ENCODE peak calls at places on chromosomes 5 and 9, in eight cellular contexts. One of them, this sample, is unnamed.
A peak's percentile ranks its signal among the peaks of the same experiment; 100 is the strongest.

GRCh38 chr5:89534331-89534730 is 651.3 kb upstream of the MEF2C start:
- DNase-seq in AG04450: no peak
- DNase-seq in stomach: no peak
- DNase-seq in GM12878: no peak
- DNase-seq in CD8-positive, alpha-beta memory T cell: no peak
- DNase-seq in fibroblast of lung: no peak
- DNase-seq in psoas muscle: no peak
- DNase-seq in pancreas: no peak
- DNase-seq in this sample: no peak

GRCh38 chr5:69188811-69189161 is 597 bp upstream of the CENPH start:
- DNase-seq in AG04450: no peak
- DNase-seq in stomach: no peak
- DNase-seq in GM12878: no peak
- DNase-seq in CD8-positive, alpha-beta memory T cell: no peak
- DNase-seq in fibroblast of lung: no peak
- DNase-seq in psoas muscle: no peak
- DNase-seq in pancreas: no peak
- DNase-seq in this sample: no peak

GRCh38 chr5:139649082-139649991 is 1.2 kb downstream of the CXXC5 start:
- DNase-seq in AG04450: no peak
- DNase-seq in stomach: no peak
- DNase-seq in GM12878: no peak
- DNase-seq in CD8-positive, alpha-beta memory T cell: no peak
- DNase-seq in fibroblast of lung: no peak
- DNase-seq in psoas muscle: no peak
- DNase-seq in pancreas: peak; percentile 64
- DNase-seq in this sample: no peak

GRCh38 chr5:175734501-175734900 is 76.6 kb downstream of the HRH2 start:
- DNase-seq in AG04450: no peak
- DNase-seq in stomach: no peak
- DNase-seq in GM12878: no peak
- DNase-seq in CD8-positive, alpha-beta memory T cell: no peak
- DNase-seq in fibroblast of lung: no peak
- DNase-seq in psoas muscle: no peak
- DNase-seq in pancreas: no peak
- DNase-seq in this sample: no peak

GRCh38 chr9:130382636-130383349 is 62.0 kb upstream of the ASS1 start:
- DNase-seq in AG04450: no peak
- DNase-seq in stomach: no peak
- DNase-seq in GM12878: no peak
- DNase-seq in CD8-positive, alpha-beta memory T cell: no peak
- DNase-seq in fibroblast of lung: no peak
- DNase-seq in psoas muscle: no peak
- DNase-seq in pancreas: no peak
- DNase-seq in this sample: no peak

GRCh38 chr5:33223563-33224305 is 217.0 kb upstream of the TARS1 start:
- DNase-seq in AG04450: no peak
- DNase-seq in stomach: no peak
- DNase-seq in GM12878: no peak
- DNase-seq in CD8-positive, alpha-beta memory T cell: no peak
- DNase-seq in fibroblast of lung: no peak
- DNase-seq in psoas muscle: no peak
- DNase-seq in pancreas: no peak
- DNase-seq in this sample: no peak

GRCh38 chr5:138724470-138725146 is 28.6 kb upstream of the CTNNA1 start:
- DNase-seq in AG04450: no peak
- DNase-seq in stomach: no peak
- DNase-seq in GM12878: no peak
- DNase-seq in CD8-positive, alpha-beta memory T cell: no peak
- DNase-seq in fibroblast of lung: no peak
- DNase-seq in psoas muscle: peak; percentile 35
- DNase-seq in pancreas: no peak
- DNase-seq in this sample: no peak

GRCh38 chr9:95477885-95478790 is 38.6 kb downstream of the PTCH1 start:
- DNase-seq in AG04450: no peak
- DNase-seq in stomach: no peak
- DNase-seq in GM12878: no peak
- DNase-seq in CD8-positive, alpha-beta memory T cell: no peak
- DNase-seq in fibroblast of lung: no peak
- DNase-seq in psoas muscle: no peak
- DNase-seq in pancreas: no peak
- DNase-seq in this sample: no peak

GRCh38 chr9:114081441-114082016 is 3.4 kb upstream of the AMBP start:
- DNase-seq in AG04450: no peak
- DNase-seq in stomach: no peak
- DNase-seq in GM12878: no peak
- DNase-seq in CD8-positive, alpha-beta memory T cell: no peak
- DNase-seq in fibroblast of lung: no peak
- DNase-seq in psoas muscle: no peak
- DNase-seq in pancreas: no peak
- DNase-seq in this sample: no peak

GRCh38 chr5:115954144-115954543 is 8.1 kb upstream of the LVRN start:
- DNase-seq in AG04450: no peak
- DNase-seq in stomach: no peak
- DNase-seq in GM12878: no peak
- DNase-seq in CD8-positive, alpha-beta memory T cell: no peak
- DNase-seq in fibroblast of lung: no peak
- DNase-seq in psoas muscle: no peak
- DNase-seq in pancreas: no peak
- DNase-seq in this sample: no peak

GRCh38 chr9:123929177-123929869 is 603 bp downstream of the DENND1A start:
- DNase-seq in AG04450: no peak
- DNase-seq in stomach: no peak
- DNase-seq in GM12878: no peak
- DNase-seq in CD8-positive, alpha-beta memory T cell: peak; percentile 8
- DNase-seq in fibroblast of lung: no peak
- DNase-seq in psoas muscle: no peak
- DNase-seq in pancreas: peak; percentile 55
- DNase-seq in this sample: peak; percentile 47

GRCh38 chr5:153400931-153401330 is 89.5 kb upstream of the GRIA1 start:
- DNase-seq in AG04450: no peak
- DNase-seq in stomach: no peak
- DNase-seq in GM12878: no peak
- DNase-seq in CD8-positive, alpha-beta memory T cell: no peak
- DNase-seq in fibroblast of lung: no peak
- DNase-seq in psoas muscle: no peak
- DNase-seq in pancreas: no peak
- DNase-seq in this sample: no peak

GRCh38 chr5:137478043-137478442 is 21.1 kb downstream of the SPOCK1 start:
- DNase-seq in AG04450: no peak
- DNase-seq in stomach: no peak
- DNase-seq in GM12878: no peak
- DNase-seq in CD8-positive, alpha-beta memory T cell: no peak
- DNase-seq in fibroblast of lung: no peak
- DNase-seq in psoas muscle: no peak
- DNase-seq in pancreas: no peak
- DNase-seq in this sample: no peak

GRCh38 chr5:9544056-9544455 is 1.8 kb downstream of the SEMA5A start:
- DNase-seq in AG04450: no peak
- DNase-seq in stomach: no peak
- DNase-seq in GM12878: no peak
- DNase-seq in CD8-positive, alpha-beta memory T cell: no peak
- DNase-seq in fibroblast of lung: no peak
- DNase-seq in psoas muscle: no peak
- DNase-seq in pancreas: no peak
- DNase-seq in this sample: no peak

GRCh38 chr5:93582677-93583524 is at the start of gene NR2F1:
- DNase-seq in AG04450: peak; percentile 99
- DNase-seq in stomach: peak; percentile 47
- DNase-seq in GM12878: no peak
- DNase-seq in CD8-positive, alpha-beta memory T cell: no peak
- DNase-seq in fibroblast of lung: peak; percentile 100
- DNase-seq in psoas muscle: peak; percentile 55
- DNase-seq in pancreas: peak; percentile 50
- DNase-seq in this sample: peak; percentile 50

GRCh38 chr5:172145870-172146747 is 41.9 kb downstream of the STK10 start:
- DNase-seq in AG04450: no peak
- DNase-seq in stomach: no peak
- DNase-seq in GM12878: no peak
- DNase-seq in CD8-positive, alpha-beta memory T cell: no peak
- DNase-seq in fibroblast of lung: no peak
- DNase-seq in psoas muscle: no peak
- DNase-seq in pancreas: no peak
- DNase-seq in this sample: no peak

GRCh38 chr5:170221319-170221718 is 11.5 kb upstream of the C5orf58 start:
- DNase-seq in AG04450: no peak
- DNase-seq in stomach: no peak
- DNase-seq in GM12878: no peak
- DNase-seq in CD8-positive, alpha-beta memory T cell: no peak
- DNase-seq in fibroblast of lung: peak; percentile 27
- DNase-seq in psoas muscle: no peak
- DNase-seq in pancreas: no peak
- DNase-seq in this sample: no peak

GRCh38 chr9:107635803-107636174 is 146.2 kb upstream of the KLF4 start:
- DNase-seq in AG04450: no peak
- DNase-seq in stomach: no peak
- DNase-seq in GM12878: no peak
- DNase-seq in CD8-positive, alpha-beta memory T cell: no peak
- DNase-seq in fibroblast of lung: no peak
- DNase-seq in psoas muscle: no peak
- DNase-seq in pancreas: no peak
- DNase-seq in this sample: no peak

GRCh38 chr9:116795859-116796258 is 108.8 kb downstream of the TRIM32 start:
- DNase-seq in AG04450: no peak
- DNase-seq in stomach: no peak
- DNase-seq in GM12878: no peak
- DNase-seq in CD8-positive, alpha-beta memory T cell: no peak
- DNase-seq in fibroblast of lung: no peak
- DNase-seq in psoas muscle: no peak
- DNase-seq in pancreas: no peak
- DNase-seq in this sample: no peak

GRCh38 chr5:75656311-75657003 is 45.2 kb downstream of the ANKDD1B start:
- DNase-seq in AG04450: no peak
- DNase-seq in stomach: no peak
- DNase-seq in GM12878: no peak
- DNase-seq in CD8-positive, alpha-beta memory T cell: no peak
- DNase-seq in fibroblast of lung: peak; percentile 41
- DNase-seq in psoas muscle: peak; percentile 21
- DNase-seq in pancreas: peak; percentile 46
- DNase-seq in this sample: peak; percentile 59

GRCh38 chr5:80217667-80218066 is 38.2 kb downstream of the SERINC5 start:
- DNase-seq in AG04450: no peak
- DNase-seq in stomach: no peak
- DNase-seq in GM12878: no peak
- DNase-seq in CD8-positive, alpha-beta memory T cell: no peak
- DNase-seq in fibroblast of lung: no peak
- DNase-seq in psoas muscle: no peak
- DNase-seq in pancreas: no peak
- DNase-seq in this sample: no peak
- H3K27ac ChIP-seq in AG04450: no peak overlapping the region
- H3K27ac ChIP-seq in stomach: peak overlapping the region; percentile 43
- H3K27ac ChIP-seq in GM12878: no peak overlapping the region
- H3K27ac ChIP-seq in CD8-positive, alpha-beta memory T cell: no peak overlapping the region
- H3K27ac ChIP-seq in fibroblast of lung: no peak overlapping the region
- H3K27ac ChIP-seq in psoas muscle: peak overlapping the region; percentile 0
- H3K27ac ChIP-seq in pancreas: peak overlapping the region; percentile 30
- H3K27ac ChIP-seq in this sample: peak overlapping the region; percentile 24

DNA sequence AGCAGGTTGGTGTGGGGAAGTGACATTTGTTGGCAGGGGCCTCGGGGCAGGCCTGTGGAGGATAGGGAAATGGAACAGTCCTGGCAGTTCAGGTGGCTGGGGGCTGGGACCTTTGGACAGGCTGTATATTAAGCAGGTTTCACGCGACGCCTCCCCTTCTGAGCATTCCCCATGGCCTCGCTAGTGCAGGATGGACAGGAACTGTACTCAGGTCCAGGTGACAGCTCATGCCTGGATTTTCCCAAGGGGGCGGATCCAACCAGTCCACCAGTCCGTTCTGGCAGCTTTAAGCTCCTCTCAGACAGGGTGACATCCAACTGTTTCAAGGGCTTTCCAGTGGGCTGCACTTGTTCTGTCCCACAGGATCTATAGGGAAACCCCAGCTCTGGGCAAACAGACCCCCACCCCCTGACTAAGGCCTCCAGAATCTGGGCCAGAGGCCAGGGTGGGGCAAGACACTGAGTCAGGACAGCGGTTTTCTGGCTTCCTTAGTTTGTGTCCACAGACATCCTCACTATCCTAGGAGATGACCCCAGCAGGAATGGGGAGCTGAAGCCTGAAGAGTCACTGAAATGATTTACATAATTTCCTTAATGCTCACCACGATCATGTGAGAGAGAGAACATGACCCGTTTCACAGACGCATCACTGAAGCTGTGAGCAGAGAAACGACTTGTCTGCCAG is 20.9 kb downstream of the CSF2 start:
- DNase-seq in AG04450: peak; percentile 86
- DNase-seq in stomach: no peak
- DNase-seq in GM12878: no peak
- DNase-seq in CD8-positive, alpha-beta memory T cell: no peak
- DNase-seq in fibroblast of lung: peak; percentile 90
- DNase-seq in psoas muscle: peak; percentile 32
- DNase-seq in pancreas: no peak
- DNase-seq in this sample: no peak
- H3K27ac ChIP-seq in AG04450: peak overlapping the region; percentile 94
- H3K27ac ChIP-seq in stomach: no peak overlapping the region
- H3K27ac ChIP-seq in GM12878: no peak overlapping the region
- H3K27ac ChIP-seq in CD8-positive, alpha-beta memory T cell: no peak overlapping the region
- H3K27ac ChIP-seq in fibroblast of lung: peak overlapping the region; percentile 92
- H3K27ac ChIP-seq in psoas muscle: no peak overlapping the region
- H3K27ac ChIP-seq in pancreas: no peak overlapping the region
- H3K27ac ChIP-seq in this sample: no peak overlapping the region

DNA sequence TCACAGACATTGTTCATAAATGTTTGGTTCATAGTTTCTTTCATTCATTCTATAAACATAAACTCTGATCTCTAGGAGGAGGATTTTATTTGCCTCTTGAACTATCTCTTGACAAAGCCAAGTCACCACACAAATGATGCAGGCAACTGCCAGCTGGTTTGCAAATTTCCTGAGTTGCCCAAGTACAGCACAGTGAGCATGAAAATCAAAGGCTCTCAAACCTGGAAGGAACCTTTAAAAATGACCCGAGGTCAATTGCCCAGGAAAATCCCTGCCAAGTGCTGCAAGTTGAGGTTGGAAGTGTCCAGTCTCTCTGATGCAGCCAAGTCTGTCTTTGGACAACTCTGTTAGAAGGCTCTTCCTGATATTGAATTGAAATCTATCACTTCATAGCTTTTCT is 158.9 kb downstream of the SNX18 start:
- DNase-seq in AG04450: no peak
- DNase-seq in stomach: no peak
- DNase-seq in GM12878: no peak
- DNase-seq in CD8-positive, alpha-beta memory T cell: no peak
- DNase-seq in fibroblast of lung: no peak
- DNase-seq in psoas muscle: no peak
- DNase-seq in pancreas: no peak
- DNase-seq in this sample: no peak
- H3K27ac ChIP-seq in AG04450: no peak overlapping the region
- H3K27ac ChIP-seq in stomach: no peak overlapping the region
- H3K27ac ChIP-seq in GM12878: no peak overlapping the region
- H3K27ac ChIP-seq in CD8-positive, alpha-beta memory T cell: no peak overlapping the region
- H3K27ac ChIP-seq in fibroblast of lung: no peak overlapping the region
- H3K27ac ChIP-seq in psoas muscle: no peak overlapping the region
- H3K27ac ChIP-seq in pancreas: no peak overlapping the region
- H3K27ac ChIP-seq in this sample: no peak overlapping the region

DNA sequence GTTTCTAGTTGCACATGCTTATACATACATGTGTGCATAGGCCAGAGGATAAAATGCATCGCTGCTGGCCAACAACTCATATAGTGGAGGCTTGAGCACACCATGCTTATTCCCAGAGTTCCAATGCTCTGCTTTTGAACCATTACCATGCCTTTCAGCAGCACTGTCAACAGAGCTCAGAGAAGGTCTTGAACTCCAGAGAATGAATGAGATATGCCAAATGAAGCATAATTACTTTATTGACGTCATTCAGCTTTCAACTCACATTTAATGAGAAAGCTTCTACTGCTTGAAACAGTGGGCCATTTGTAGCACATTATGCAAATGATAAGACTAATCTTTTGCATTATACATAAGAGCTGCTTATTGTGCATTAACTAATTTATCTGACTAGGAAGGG is 765.3 kb upstream of the GRAMD2B start:
- DNase-seq in AG04450: no peak
- DNase-seq in stomach: no peak
- DNase-seq in GM12878: no peak
- DNase-seq in CD8-positive, alpha-beta memory T cell: no peak
- DNase-seq in fibroblast of lung: no peak
- DNase-seq in psoas muscle: no peak
- DNase-seq in pancreas: no peak
- DNase-seq in this sample: no peak
- H3K27ac ChIP-seq in AG04450: no peak overlapping the region
- H3K27ac ChIP-seq in stomach: no peak overlapping the region
- H3K27ac ChIP-seq in GM12878: no peak overlapping the region
- H3K27ac ChIP-seq in CD8-positive, alpha-beta memory T cell: no peak overlapping the region
- H3K27ac ChIP-seq in fibroblast of lung: no peak overlapping the region
- H3K27ac ChIP-seq in psoas muscle: no peak overlapping the region
- H3K27ac ChIP-seq in pancreas: no peak overlapping the region
- H3K27ac ChIP-seq in this sample: no peak overlapping the region

This sample was measured in caudate nucleus.